ENCODE peak calls at places on chromosome 19, in five cellular contexts. B, A, T, Q and L are unnamed samples. For H3K4me1, the result is how much of the 10 kb centered on the place peaks cover.

GRCh38 chr19:9507285-9507684 is 8.9 kb upstream of the ZNF560 start:
- DNase-seq in B (no peak), A (no peak), T (no peak), Q (no peak), L (no peak)

GRCh38 chr19:55044286-55044685 is 6.2 kb upstream of the GP6 start:
- DNase-seq in B (no peak), A (no peak), Q (no peak), T (no peak), L (no peak)

GRCh38 chr19:58021541-58022282 is 12.1 kb upstream of the ZSCAN1 start:
- DNase-seq in Q (peak), T (peak), B (no peak), A (no peak), L (peak)

GRCh38 chr19:21922276-21922675 is 86.3 kb upstream of the ZNF43 start:
- DNase-seq in Q (no peak), A (no peak), T (no peak), B (no peak), L (no peak)

GRCh38 chr19:12834976-12835757 is 788 bp upstream of the RTBDN start:
- DNase-seq in B (no peak), Q (no peak), T (peak), A (peak), L (no peak)

GRCh38 chr19:38319421-38320258 is at the start of gene KCNK6:
- DNase-seq in B (no peak), Q (peak), T (peak), A (no peak), L (peak)

GRCh38 chr19:39264306-39265290 is 3.6 kb upstream of the IFNL2 start:
- DNase-seq in T (peak), A (no peak), Q (no peak), B (no peak), L (peak)

GRCh38 chr19:23345838-23346237 is 49.4 kb downstream of the ZNF91 start:
- DNase-seq in A (no peak), T (peak), B (peak), Q (no peak), L (no peak)

GRCh38 chr19:27719034-27719433 is 1493.9 kb downstream of the UQCRFS1 start:
- DNase-seq in Q (no peak), B (no peak), A (no peak), T (no peak), L (no peak)

GRCh38 chr19:44076325-44076724 is 4.4 kb downstream of the ZNF284 start:
- DNase-seq in Q (no peak), T (no peak), B (no peak), A (no peak), L (no peak)

GRCh38 chr19:35509018-35509652 is 4.3 kb downstream of the DMKN start:
- DNase-seq in B (no peak), T (peak), Q (peak), A (peak), L (peak)

GRCh38 chr19:798415-799075 is 1.3 kb downstream of the PTBP1 start:
- DNase-seq in B (no peak), T (no peak), A (no peak), Q (no peak), L (peak)

GRCh38 chr19:35357867-35358573 is at the start of gene FFAR3:
- DNase-seq in T (peak), Q (no peak), A (no peak), B (no peak), L (peak)

GRCh38 chr19:15479391-15480345 is at the start of gene PGLYRP2:
- DNase-seq in B (no peak), Q (peak), T (peak), A (no peak), L (no peak)

GRCh38 chr19:11198769-11199469 is 1.6 kb upstream of the KANK2 start:
- DNase-seq in B (no peak), T (no peak), Q (no peak), A (no peak), L (no peak)

GRCh38 chr19:1469936-1470863 is 8.8 kb downstream of the C19orf25 start:
- DNase-seq in B (no peak), A (peak), T (peak), Q (peak), L (peak)

GRCh38 chr19:12983561-12984142 is 11.6 kb upstream of the NFIX start:
- DNase-seq in A (peak), T (peak), Q (peak), B (no peak), L (peak)

GRCh38 chr19:34172661-34173144 is 399 bp downstream of the LSM14A start:
- DNase-seq in T (no peak), B (peak), Q (no peak), A (no peak), L (peak)

GRCh38 chr19:10566658-10567410 is 1.0 kb upstream of the KRI1 start:
- DNase-seq in Q (no peak), T (no peak), A (no peak), B (no peak), L (peak)

GRCh38 chr19:51418707-51419106 is 1.3 kb upstream of the SIGLEC10 start:
- DNase-seq in A (no peak), Q (no peak), B (no peak), T (no peak), L (no peak)

GRCh38 chr19:30314056-30314804 is 58.0 kb upstream of the ZNF536 start:
- DNase-seq in A (no peak), Q (no peak), T (no peak), B (no peak), L (no peak)

GRCh38 chr19:13887039-13887438 is 10.1 kb downstream of the NANOS3 start:
- DNase-seq in A (no peak), Q (peak), T (no peak), B (no peak), L (no peak)

GRCh38 chr19:11145147-11145924 is 10.2 kb downstream of the SPC24 start:
- DNase-seq in B (no peak), Q (no peak), T (no peak), A (no peak), L (no peak)

GRCh38 chr19:9189538-9189937 is 10.8 kb downstream of the OR7D2 start:
- DNase-seq in Q (no peak), T (no peak), B (peak), A (no peak), L (no peak)

GRCh38 chr19:1213391-1214286 is 8.1 kb downstream of the STK11 start:
- DNase-seq in T (no peak), B (no peak), A (no peak), Q (peak), L (peak)

GRCh38 chr19:6740589-6741348 is 1.3 kb downstream of the TRIP10 start:
- DNase-seq in B (no peak), Q (no peak), T (peak), A (no peak), L (peak)

GRCh38 chr19:45995715-45996385 is 583 bp downstream of the CCDC61 start:
- DNase-seq in A (no peak), Q (no peak), B (no peak), T (no peak), L (no peak)

GRCh38 chr19:55642153-55643002 is 1.1 kb upstream of the ZNF581 start:
- DNase-seq in Q (no peak), A (no peak), B (no peak), T (no peak), L (peak)

GRCh38 chr19:43576479-43576878 is 878 bp downstream of the PINLYP start:
- DNase-seq in Q (no peak), B (no peak), T (no peak), A (no peak), L (no peak)

GRCh38 chr19:45630463-45630862 is 8.7 kb downstream of the EML2 start:
- DNase-seq in Q (no peak), T (peak), B (no peak), A (peak), L (no peak)

GRCh38 chr19:14167594-14168138 is 31.3 kb upstream of the ASF1B start:
- DNase-seq in A (no peak), B (no peak), T (no peak), Q (no peak), L (no peak)

GRCh38 chr19:42279148-42279901 is 10.3 kb downstream of the CIC start:
- DNase-seq in B (no peak), Q (no peak), A (no peak), T (peak), L (no peak)

GRCh38 chr19:19900124-19900523 is 622 bp upstream of the ZNF93 start:
- DNase-seq in Q (no peak), A (no peak), B (no peak), T (peak), L (no peak)

GRCh38 chr19:51508059-51508733 is 6.6 kb upstream of the SIGLEC12 start:
- DNase-seq in B (no peak), T (no peak), Q (no peak), A (no peak), L (no peak)

GRCh38 chr19:31415322-31415721 is 66.1 kb upstream of the TSHZ3 start:
- DNase-seq in B (no peak), T (no peak), A (no peak), Q (no peak), L (no peak)

GRCh38 chr19:31418692-31419430 is 69.6 kb upstream of the TSHZ3 start:
- DNase-seq in A (no peak), T (peak), B (peak), Q (no peak), L (no peak)

GRCh38 chr19:31418055-31418454 is 68.8 kb upstream of the TSHZ3 start:
- DNase-seq in A (no peak), Q (no peak), T (peak), B (no peak), L (no peak)

GRCh38 chr19:31413353-31413752 is 64.1 kb upstream of the TSHZ3 start:
- DNase-seq in B (no peak), A (no peak), T (no peak), Q (no peak), L (no peak)

GRCh38 chr19:31416548-31416947 is 67.3 kb upstream of the TSHZ3 start:
- DNase-seq in Q (no peak), A (no peak), T (no peak), B (no peak), L (no peak)
- TF ChIP-seq POLR2AphosphoS5 in Q (no peak), A (no peak), T (no peak), B (no peak), L (no peak)

GRCh38 chr19:2607712-2608601 is 94.5 kb downstream of the GNG7 start:
- DNase-seq in B (no peak), A (no peak), T (no peak), Q (no peak), L (peak)

GRCh38 chr19:2604747-2605329 is 97.7 kb downstream of the GNG7 start:
- DNase-seq in A (no peak), Q (no peak), B (no peak), T (no peak), L (no peak)

GRCh38 chr19:2600914-2601870 is 101.3 kb downstream of the GNG7 start:
- DNase-seq in T (no peak), B (no peak), Q (no peak), A (no peak), L (no peak)

GRCh38 chr19:2603320-2603719 is 99.2 kb downstream of the GNG7 start:
- DNase-seq in Q (no peak), A (no peak), T (peak), B (no peak), L (no peak)

DNA sequence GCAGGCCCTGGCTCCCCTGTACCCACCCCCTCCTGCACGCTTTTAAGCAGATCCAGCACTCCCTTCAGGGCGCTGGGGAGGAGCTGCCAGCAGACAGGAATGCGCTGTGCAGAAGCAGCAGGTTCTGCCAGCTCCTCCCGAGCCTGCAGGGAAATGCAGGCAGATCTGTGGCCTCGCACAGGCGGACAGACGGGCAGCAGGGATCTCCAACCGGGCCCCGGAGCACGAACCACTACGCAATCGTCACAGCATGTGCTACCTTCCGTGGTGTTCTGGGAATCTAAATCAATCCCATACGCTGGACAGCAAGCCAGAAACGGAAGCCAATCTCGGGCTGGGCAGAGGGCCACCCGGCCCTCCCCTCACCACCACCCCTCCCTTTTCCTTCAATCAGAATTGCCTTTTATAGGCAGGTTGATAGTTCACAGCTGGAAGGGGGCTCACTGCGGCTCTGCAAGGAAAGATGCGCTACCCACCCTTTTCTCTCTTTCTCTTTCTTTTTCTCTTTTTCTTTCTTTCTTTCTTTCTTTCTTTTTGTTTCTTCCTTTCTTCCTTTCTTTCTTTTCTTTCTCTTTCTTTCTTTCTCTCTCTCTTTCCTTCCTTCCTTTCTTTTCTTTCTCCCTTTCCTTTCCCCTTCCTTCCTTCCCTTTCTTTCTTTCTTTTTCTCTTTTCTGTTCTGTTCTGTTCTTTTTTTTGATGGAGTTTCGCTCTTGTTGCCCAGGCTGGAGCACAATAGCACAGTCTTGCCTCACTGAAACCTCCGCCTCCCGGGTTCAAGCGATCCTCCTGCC is 99.9 kb downstream of the GNG7 start:
- DNase-seq in B (no peak), Q (peak), T (peak), A (no peak), L (peak)
- H3K27ac ChIP-seq in B (no peak), Q (peak), T (peak), A (no peak), L (peak)

DNA sequence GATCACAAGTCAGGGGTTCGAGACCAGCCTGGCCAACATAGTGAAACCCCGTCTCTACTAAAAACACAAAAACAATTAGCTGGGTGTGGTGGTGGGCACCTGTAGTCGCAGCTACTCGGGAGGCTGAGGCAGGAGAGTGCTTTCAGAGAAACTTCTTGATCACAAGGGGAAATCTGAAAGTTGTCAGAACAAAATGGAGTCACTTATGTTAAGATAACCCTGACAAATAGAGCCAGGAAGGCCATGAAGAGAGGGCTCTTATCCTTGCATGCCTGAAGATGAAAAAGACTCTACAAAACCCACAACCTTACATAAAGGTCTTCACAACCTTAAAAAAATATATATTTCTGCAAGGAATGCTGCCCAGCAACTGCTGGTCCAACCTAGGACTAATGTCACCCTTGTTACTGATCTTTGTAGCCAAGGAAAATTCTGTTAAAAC is 1.2 kb downstream of the CARD8 start:
- DNase-seq in B (no peak), A (no peak), Q (no peak), T (no peak), L (no peak)
- H3K4me1 ChIP-seq in B (under half), A (under half), Q (under half), T (under half), L (half or more)

GRCh38 chr19:18415177-18415867 is 3.9 kb upstream of the SSBP4 start:
- DNase-seq in A (no peak), T (no peak), Q (peak), B (no peak), L (peak)
- TF ChIP-seq POLR2AphosphoS5 in A (peak), T (no peak), Q (no peak), B (no peak), L (peak)

GRCh38 chr19:4504297-4504701 is 14.0 kb downstream of the PLIN4 start:
- DNase-seq in B (no peak), Q (no peak), T (no peak), A (no peak), L (no peak)

GRCh38 chr19:4505570-4506448 is 12.5 kb downstream of the PLIN4 start:
- DNase-seq in A (no peak), Q (no peak), T (no peak), B (no peak), L (no peak)

GRCh38 chr19:4506449-4507149 is 11.7 kb downstream of the PLIN4 start:
- DNase-seq in B (no peak), T (no peak), A (no peak), Q (no peak), L (no peak)

GRCh38 chr19:4503224-4504170 is 14.8 kb downstream of the PLIN4 start:
- DNase-seq in T (no peak), A (no peak), Q (no peak), B (no peak), L (no peak)

GRCh38 chr19:4504874-4505569 is 13.3 kb downstream of the PLIN4 start:
- DNase-seq in A (no peak), T (no peak), B (no peak), Q (no peak), L (no peak)
- H3K27ac ChIP-seq in A (no peak), T (no peak), B (no peak), Q (no peak), L (no peak)

GRCh38 chr19:2609389-2610116 is 92.9 kb downstream of the GNG7 start:
- DNase-seq in Q (no peak), A (no peak), B (no peak), T (peak), L (no peak)
- H3K4me1 ChIP-seq in Q (under half), A (under half), B (under half), T (under half), L (half or more)

GRCh38 chr19:48499352-48500090 is 12.1 kb downstream of the LMTK3 start:
- DNase-seq in Q (no peak), T (no peak), B (no peak), A (no peak), L (no peak)

GRCh38 chr19:48502720-48503018 is 9.0 kb downstream of the LMTK3 start:
- DNase-seq in T (no peak), A (no peak), Q (no peak), B (no peak), L (no peak)

GRCh38 chr19:48501446-48501960 is 10.1 kb downstream of the LMTK3 start:
- DNase-seq in Q (peak), A (no peak), T (peak), B (peak), L (no peak)

GRCh38 chr19:48500830-48501445 is 10.7 kb downstream of the LMTK3 start:
- DNase-seq in Q (no peak), T (no peak), A (no peak), B (no peak), L (no peak)

DNA sequence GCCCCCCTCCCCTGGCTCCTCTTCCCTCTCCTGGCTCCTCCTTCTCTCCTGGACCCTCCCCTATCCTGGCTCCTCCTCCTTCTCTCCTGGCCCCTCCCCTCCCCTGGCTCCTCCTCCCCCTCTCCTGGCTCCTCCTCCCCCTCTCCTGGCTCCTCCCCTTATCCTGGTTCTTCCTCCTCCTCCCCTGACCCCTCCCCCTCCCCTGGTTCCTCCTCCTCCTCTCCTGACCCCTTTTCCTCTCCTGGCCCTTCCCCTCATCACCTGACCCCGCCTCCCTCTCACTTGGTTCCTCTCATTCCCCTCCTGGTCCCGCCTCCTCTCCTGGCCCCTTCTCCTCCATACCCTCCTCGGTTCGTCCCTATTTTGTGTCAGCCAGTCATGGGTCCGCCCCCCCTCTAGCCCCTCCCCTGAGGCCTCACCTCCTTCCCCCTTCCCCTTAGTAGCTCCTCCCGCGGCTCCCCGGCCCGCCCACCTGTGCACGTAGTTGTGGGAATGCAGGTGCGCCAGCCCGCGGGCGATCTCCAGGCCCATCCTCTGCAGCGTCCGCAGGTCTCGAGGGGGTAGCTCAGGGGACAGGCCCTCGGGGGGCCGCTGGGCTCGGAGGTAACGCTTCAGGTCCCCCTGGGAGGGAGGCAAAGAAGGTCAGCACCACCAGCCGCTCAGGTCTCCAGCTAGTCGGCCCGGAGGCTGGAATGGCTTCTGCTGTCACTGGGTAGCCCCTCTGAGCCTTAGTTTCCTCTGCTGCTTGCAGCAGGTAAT is 9.5 kb downstream of the LMTK3 start:
- DNase-seq in A (peak), T (peak), Q (peak), B (peak), L (peak)
- TF ChIP-seq POLR2AphosphoS5 in A (peak), T (peak), Q (no peak), B (peak), L (peak)